ENCODE peak calls at places on chromosomes 1 and 21, in nine cellular contexts. C is tibial artery, J is ovary, S is cardiac fibroblast, P is stomach, U is MM.1S, R is A549, B is GM12865, N is fibroblast of lung. E is an unnamed sample.

GRCh38 chr1:229842302-229843255 is 216.5 kb downstream of the URB2 start:
- DNase-seq in N (peak), B (no peak), U (no peak), S (no peak), J (no peak), R (no peak), P (no peak), C (no peak), E (no peak)

GRCh38 chr1:54088385-54088784 is 35.0 kb downstream of the TCEANC2 start:
- DNase-seq in S (no peak), B (no peak), P (no peak), N (no peak), J (no peak), U (no peak), R (no peak), C (no peak), E (no peak)

GRCh38 chr1:230898144-230898543 is 29.8 kb upstream of the C1orf198 start:
- DNase-seq in S (no peak), N (no peak), U (no peak), C (no peak), P (no peak), B (no peak), R (no peak), J (no peak), E (no peak)

GRCh38 chr1:50704126-50704525 is 255.9 kb downstream of the FAF1 start:
- DNase-seq in N (peak), C (no peak), U (no peak), P (no peak), S (peak), B (peak), J (no peak), R (peak), E (no peak)

GRCh38 chr1:179230251-179230650 is 774 bp upstream of the ABL2 start:
- DNase-seq in N (peak), U (no peak), P (no peak), C (no peak), B (no peak), J (no peak), R (no peak), S (peak), E (no peak)

GRCh38 chr1:27878038-27878437 is 5.7 kb downstream of the THEMIS2 start:
- DNase-seq in P (no peak), C (no peak), U (no peak), B (peak), N (no peak), S (no peak), J (no peak), R (no peak), E (no peak)

GRCh38 chr1:235254721-235255120 is 73.3 kb downstream of the ARID4B start:
- DNase-seq in J (no peak), R (no peak), B (no peak), U (no peak), N (no peak), S (no peak), P (no peak), C (no peak), E (no peak)

GRCh38 chr21:45718413-45718812 is 74.9 kb downstream of the PCBP3 start:
- DNase-seq in S (no peak), N (no peak), P (no peak), C (no peak), U (no peak), B (no peak), J (no peak), R (no peak), E (no peak)

GRCh38 chr1:206921772-206922265 is at the start of gene FCMR:
- DNase-seq in C (no peak), J (no peak), N (no peak), P (no peak), S (peak), U (peak), B (peak), R (no peak), E (no peak)

GRCh38 chr1:59678809-59679228 is 135.9 kb upstream of the HOOK1 start:
- DNase-seq in J (no peak), P (no peak), R (no peak), U (no peak), N (peak), B (no peak), C (no peak), S (peak), E (peak)

GRCh38 chr1:110203021-110203661 is 7.0 kb upstream of the KCNC4 start:
- DNase-seq in N (peak), U (peak), S (peak), P (peak), R (peak), B (peak), C (no peak), J (no peak), E (no peak)

GRCh38 chr1:54174106-54174505 is 21.3 kb upstream of the CDCP2 start:
- DNase-seq in C (no peak), U (no peak), P (no peak), S (no peak), R (no peak), N (no peak), B (no peak), J (no peak), E (no peak)

GRCh38 chr1:1157914-1158710 is 15.6 kb upstream of the TTLL10 start:
- DNase-seq in S (peak), N (peak), J (peak), B (peak), P (peak), C (no peak), U (no peak), R (no peak), E (no peak)

GRCh38 chr1:15106608-15107007 is 46.9 kb upstream of the TMEM51 start:
- DNase-seq in B (no peak), U (no peak), R (no peak), J (no peak), N (no peak), P (peak), C (no peak), S (peak), E (no peak)

GRCh38 chr1:10424034-10424433 is 6.2 kb upstream of the CENPS start:
- DNase-seq in J (peak), P (no peak), C (no peak), B (no peak), U (no peak), S (peak), N (peak), R (no peak), E (no peak)

GRCh38 chr1:109191377-109191776 is 22.3 kb upstream of the SARS1 start:
- DNase-seq in R (no peak), B (peak), S (no peak), J (no peak), P (no peak), C (no peak), N (no peak), U (no peak), E (no peak)

GRCh38 chr1:77829851-77830250 is 50.4 kb downstream of the MIGA1 start:
- DNase-seq in C (no peak), S (no peak), B (no peak), U (no peak), J (no peak), P (no peak), N (no peak), R (no peak), E (no peak)
- H3K4me3 ChIP-seq in C (no peak), S (no peak), B (no peak), U (no peak), J (no peak), P (no peak), N (no peak), R (no peak), E (no peak)

DNA sequence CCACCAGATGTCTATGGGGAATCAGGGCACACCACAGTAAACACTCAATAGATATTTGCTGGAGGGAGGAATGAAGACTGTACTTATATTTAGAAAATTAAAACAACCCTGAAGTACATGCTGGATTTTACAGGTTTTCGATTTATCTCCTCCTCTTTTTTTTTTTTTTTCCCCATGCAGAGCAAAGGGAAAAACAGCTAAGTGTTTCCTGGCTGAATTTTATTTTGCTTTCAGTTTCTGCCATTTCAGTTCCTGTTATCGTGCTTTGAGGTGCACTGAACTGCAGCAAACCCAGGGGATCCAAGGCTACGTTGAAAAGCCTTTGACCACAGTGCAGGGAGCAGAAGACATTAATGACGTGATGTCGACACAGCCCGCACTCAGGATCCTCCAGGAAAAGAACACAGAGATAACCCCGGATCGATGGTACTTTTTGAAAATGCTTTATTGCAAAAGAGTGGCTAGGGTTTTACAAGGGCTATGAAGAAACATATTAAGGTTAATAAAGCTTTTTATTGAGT is 35.9 kb upstream of the CNN3 start:
- DNase-seq in J (peak), C (no peak), S (peak), U (peak), N (peak), B (peak), P (peak), R (no peak), E (no peak)
- H3K4me3 ChIP-seq in J (peak), C (peak), S (peak), U (peak), N (peak), B (peak), P (peak), R (peak), E (peak)

GRCh38 chr1:218380125-218380977 is 35.2 kb downstream of the TGFB2 start:
- DNase-seq in P (peak), J (no peak), N (peak), S (peak), R (peak), U (no peak), B (no peak), C (no peak), E (peak)

GRCh38 chr1:218374401-218374848 is 29.3 kb downstream of the TGFB2 start:
- DNase-seq in C (no peak), S (no peak), P (no peak), R (no peak), J (no peak), U (no peak), N (no peak), B (no peak), E (no peak)

GRCh38 chr1:218374972-218375371 is 29.8 kb downstream of the TGFB2 start:
- DNase-seq in S (no peak), U (no peak), J (no peak), C (no peak), P (no peak), B (no peak), N (no peak), R (no peak), E (no peak)

GRCh38 chr1:218376722-218377121 is 31.6 kb downstream of the TGFB2 start:
- DNase-seq in C (no peak), U (no peak), J (no peak), S (no peak), P (no peak), R (no peak), N (no peak), B (no peak), E (no peak)

DNA sequence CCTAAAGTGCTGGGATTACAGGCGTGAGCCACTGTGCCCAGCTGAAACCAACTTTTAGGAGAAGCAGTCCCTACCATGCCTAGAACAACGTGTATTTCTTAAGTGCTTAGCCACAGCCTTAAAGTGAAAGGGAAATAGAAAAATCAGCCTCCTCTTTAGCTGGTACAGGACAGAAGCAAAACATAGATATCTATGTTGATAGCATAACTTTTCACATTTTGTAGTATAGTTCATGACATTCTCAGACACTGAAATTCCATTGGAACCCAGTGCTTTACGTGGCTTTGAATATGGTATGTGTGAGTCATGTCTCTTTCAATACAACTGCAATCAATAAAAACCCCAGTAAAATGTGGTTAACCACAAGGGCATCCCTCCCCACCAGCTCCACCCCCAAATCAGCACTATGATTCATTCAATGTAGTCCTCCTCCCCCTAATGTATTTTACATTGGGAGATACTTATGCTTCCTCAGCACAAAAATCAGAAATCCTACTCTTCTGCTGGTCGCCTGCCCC is 32.1 kb downstream of the TGFB2 start:
- DNase-seq in R (peak), B (peak), P (no peak), C (no peak), J (no peak), U (peak), S (peak), N (peak), E (peak)
- H3K4me3 ChIP-seq in R (peak), B (no peak), P (no peak), C (no peak), J (no peak), U (peak), S (no peak), N (no peak), E (no peak)

GRCh38 chr1:7783826-7784491 is at the start of gene PER3:
- DNase-seq in J (peak), B (peak), S (peak), N (peak), R (peak), U (peak), C (peak), P (peak), E (peak)
- H3K4me3 ChIP-seq in J (peak), B (peak), S (peak), N (peak), R (peak), U (peak), C (peak), P (peak), E (peak)

GRCh38 chr21:26194811-26195251 is 24.3 kb upstream of the APP start:
- DNase-seq in N (peak), C (no peak), J (no peak), U (no peak), R (no peak), B (no peak), S (peak), P (no peak), E (peak)
- H3K4me3 ChIP-seq in N (no peak), C (no peak), J (no peak), U (no peak), R (no peak), B (no peak), S (no peak), P (no peak), E (peak)

GRCh38 chr1:226390681-226391080 is 17.2 kb downstream of the PARP1 start:
- DNase-seq in B (no peak), R (no peak), S (no peak), U (no peak), P (no peak), N (no peak), C (no peak), J (no peak), E (no peak)
- H3K4me3 ChIP-seq in B (no peak), R (no peak), S (no peak), U (no peak), P (no peak), N (no peak), C (no peak), J (no peak), E (no peak)

E was measured in BJ.